ENCODE peak calls at places on chromosomes 11 and 22, in four cellular contexts. Z, C, U and R are unnamed samples.

GRCh38 chr11:2689551-2690260 is 10.1 kb downstream of the KCNQ1OT1 start:
- DNase-seq in Z (no peak), C (no peak), U (no peak), R (no peak)

GRCh38 chr11:1949922-1950321 is 2.8 kb downstream of the MRPL23 start:
- DNase-seq in Z (no peak), C (no peak), U (no peak), R (no peak)

GRCh38 chr11:124946735-124947141 is 7.3 kb upstream of the CCDC15 start:
- DNase-seq in Z (peak), C (no peak), U (no peak), R (no peak)

GRCh38 chr22:46108564-46109473 is 41.5 kb upstream of the PPARA start:
- DNase-seq in Z (no peak), C (peak), U (no peak), R (no peak)

GRCh38 chr11:68574308-68574707 is 110.0 kb upstream of the GAL start:
- DNase-seq in Z (no peak), C (no peak), U (peak), R (no peak)

GRCh38 chr22:45254789-45255261 is 14.1 kb upstream of the KIAA0930 start:
- DNase-seq in Z (no peak), C (no peak), U (no peak), R (no peak)

GRCh38 chr11:95360382-95360781 is 129.4 kb upstream of the SESN3 start:
- DNase-seq in Z (no peak), C (no peak), U (no peak), R (no peak)

GRCh38 chr11:66347425-66348276 is at the start of gene B4GAT1:
- DNase-seq in Z (peak), C (peak), U (peak), R (no peak)

GRCh38 chr11:133969072-133969471 is 12.3 kb upstream of the IGSF9B start:
- DNase-seq in Z (no peak), C (no peak), U (no peak), R (no peak)

DNA sequence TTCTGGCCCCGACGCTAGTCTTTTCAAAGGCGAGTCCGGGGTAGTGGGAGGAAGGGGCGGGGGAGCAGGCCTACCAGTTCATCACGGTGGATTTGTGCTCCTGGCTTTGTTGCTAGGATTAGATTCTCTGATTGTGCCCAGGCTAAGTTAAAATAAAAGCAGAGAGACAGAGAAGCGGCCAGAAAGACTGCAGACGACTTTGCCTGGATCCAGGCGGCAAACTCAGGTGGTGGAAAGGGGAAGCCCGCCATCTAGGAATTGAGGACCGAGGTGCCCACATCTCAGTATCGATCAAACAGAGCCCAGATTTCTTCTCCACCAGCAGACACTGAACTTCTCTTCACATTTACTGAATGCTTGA is 2.6 kb downstream of the FAT3 start:
- DNase-seq in Z (no peak), C (no peak), U (no peak), R (no peak)
- TF ChIP-seq CTCF in Z (no peak), C (no peak), U (no peak), R (no peak)

DNA sequence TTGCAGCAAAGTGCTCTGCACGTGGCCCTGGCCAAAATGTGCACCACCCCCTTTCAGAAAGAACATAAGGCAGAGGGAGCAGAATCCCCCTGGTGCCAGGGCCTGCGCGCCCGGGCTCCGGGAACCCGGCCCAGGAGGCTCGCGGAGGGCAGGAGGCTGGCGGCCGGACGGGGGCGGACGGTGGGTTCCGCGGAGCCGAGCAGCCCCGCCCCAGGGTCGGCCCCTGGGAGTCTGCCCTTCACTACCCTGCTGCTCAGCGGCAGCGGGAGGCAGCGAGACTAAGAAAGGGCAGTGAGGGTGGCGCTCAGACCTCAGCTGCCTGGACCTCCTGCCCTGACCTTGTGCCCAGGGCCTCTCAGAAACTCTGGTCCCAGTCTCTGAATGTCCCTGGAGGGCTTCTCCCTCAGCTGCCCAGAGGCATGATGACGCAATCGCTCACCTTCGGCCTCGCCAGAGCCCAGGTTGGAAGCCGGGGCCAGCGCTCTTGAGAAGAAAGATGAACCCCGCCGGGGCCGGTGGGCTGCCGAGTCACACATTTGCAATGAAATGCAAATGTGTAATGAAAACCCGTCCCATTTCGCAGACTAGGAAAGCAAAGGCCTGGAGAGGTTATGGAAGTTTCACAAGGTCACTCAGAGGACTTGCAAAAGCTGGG is 1.1 kb upstream of the CLMP start:
- DNase-seq in Z (no peak), C (no peak), U (no peak), R (no peak)
- TF ChIP-seq CTCF in Z (no peak), C (no peak), U (no peak), R (no peak)

GRCh38 chr11:110376711-110377324 is 52.9 kb upstream of the FDX1 start:
- DNase-seq in Z (peak), C (peak), U (peak), R (peak)
- TF ChIP-seq CTCF in Z (peak), C (no peak), U (peak), R (peak)

GRCh38 chr11:12485328-12485727 is 108.0 kb downstream of the PARVA start:
- DNase-seq in Z (no peak), C (no peak), U (no peak), R (no peak)
- TF ChIP-seq CTCF in Z (peak), C (peak), U (peak), R (peak)

GRCh38 chr11:114025329-114025907 is 34.1 kb upstream of the ZBTB16 start:
- DNase-seq in Z (no peak), C (no peak), U (no peak), R (no peak)

GRCh38 chr11:114027396-114027795 is 32.1 kb upstream of the ZBTB16 start:
- DNase-seq in Z (no peak), C (no peak), U (no peak), R (no peak)

GRCh38 chr11:114031599-114032320 is 27.8 kb upstream of the ZBTB16 start:
- DNase-seq in Z (no peak), C (no peak), U (no peak), R (no peak)

GRCh38 chr11:114027941-114028340 is 31.6 kb upstream of the ZBTB16 start:
- DNase-seq in Z (no peak), C (no peak), U (no peak), R (no peak)

DNA sequence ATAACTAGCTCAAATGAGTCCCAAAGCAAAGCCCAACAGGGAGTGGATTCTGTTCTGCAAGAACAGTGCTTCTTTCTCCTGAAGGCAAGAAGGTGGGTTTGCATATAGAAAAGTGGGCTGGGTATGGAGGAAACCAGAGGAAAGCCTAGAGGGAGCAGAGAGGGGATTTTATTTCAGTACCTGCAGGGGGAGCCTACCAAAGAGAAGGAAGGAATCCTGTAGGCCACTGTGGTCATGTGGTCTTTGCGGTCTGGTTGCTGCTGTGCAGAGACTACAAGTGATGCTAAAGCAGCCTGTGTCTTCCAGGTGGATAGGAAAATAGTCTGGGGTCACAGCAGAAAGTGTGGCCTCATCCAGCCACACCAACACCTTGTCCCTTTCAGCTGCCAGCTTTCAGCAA is 33.2 kb upstream of the ZBTB16 start:
- DNase-seq in Z (no peak), C (no peak), U (no peak), R (no peak)
- TF ChIP-seq CTCF in Z (peak), C (no peak), U (no peak), R (peak)

DNA sequence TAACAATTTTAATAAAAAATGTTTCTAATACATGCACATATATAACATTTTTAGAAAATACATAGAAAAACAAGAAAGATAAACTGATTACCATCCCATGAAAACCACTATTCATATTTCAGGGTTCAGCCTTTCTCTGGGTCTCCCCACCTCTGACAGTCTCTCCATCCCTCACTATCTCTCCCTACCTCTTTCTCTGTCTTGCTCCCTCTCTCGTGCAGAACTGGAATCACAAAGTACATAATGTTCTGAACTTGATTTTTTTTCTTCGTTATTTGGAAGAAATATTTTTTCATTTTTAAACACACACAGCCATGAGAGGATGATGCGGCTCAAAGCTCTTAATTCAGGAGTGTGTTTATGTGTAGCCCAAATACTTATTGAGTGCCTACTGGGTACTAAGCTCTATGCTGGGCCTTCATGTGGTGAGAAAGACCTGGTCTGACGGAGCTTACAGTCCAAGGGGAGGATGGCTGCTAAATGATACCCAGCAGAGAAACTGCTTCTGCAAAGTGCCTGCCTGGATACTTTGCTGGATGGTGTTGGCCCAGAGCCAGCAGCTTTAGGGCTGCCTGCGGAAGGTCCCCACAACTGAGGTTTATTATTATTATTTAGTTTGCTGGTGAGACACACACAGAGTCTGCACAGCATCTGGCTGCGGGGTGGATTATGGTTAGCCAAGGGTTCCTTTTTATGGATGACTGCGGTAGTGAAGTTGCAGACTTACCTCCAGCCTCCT is 42.6 kb downstream of the SC5D start:
- DNase-seq in Z (no peak), C (no peak), U (no peak), R (no peak)
- TF ChIP-seq CTCF in Z (peak), C (no peak), U (no peak), R (no peak)

DNA sequence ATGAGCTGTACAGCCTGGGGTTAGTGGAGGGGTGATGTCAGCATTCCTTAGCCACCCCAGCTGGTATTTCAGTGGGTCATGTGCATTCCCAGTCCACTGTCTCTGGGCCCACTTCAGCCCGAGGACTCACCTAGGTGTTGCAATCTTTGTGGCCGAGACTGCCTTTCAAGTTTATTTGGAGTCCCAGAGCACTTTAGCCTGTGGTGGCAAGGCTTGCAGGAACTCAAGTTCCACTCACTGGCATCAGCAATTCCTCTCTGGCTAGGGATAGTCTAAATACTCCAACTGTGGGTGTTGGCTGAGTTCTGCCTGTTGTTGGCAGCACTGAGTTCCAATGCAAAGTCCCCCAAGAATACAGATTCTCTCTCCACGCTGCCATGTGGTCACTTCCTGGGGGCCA is 191.6 kb upstream of the PGR start:
- DNase-seq in Z (no peak), C (no peak), U (no peak), R (no peak)
- TF ChIP-seq CTCF in Z (no peak), C (no peak), U (no peak), R (no peak)